ENCODE peak calls at places on chromosome 4, in four cellular contexts. F, L, M and G are unnamed samples.

GRCh38 chr4:11505225-11505971 is 76.7 kb upstream of the HS3ST1 start:
- DNase-seq in F (no peak), L (peak), M (no peak), G (no peak)

GRCh38 chr4:181854142-181854541 is 389.1 kb upstream of the TENM3 start:
- DNase-seq in F (no peak), L (no peak), M (no peak), G (no peak)

GRCh38 chr4:116925900-116926457 is 159.4 kb downstream of the TRAM1L1 start:
- DNase-seq in F (no peak), L (peak), M (no peak), G (no peak)

GRCh38 chr4:3343358-3343757 is 50.5 kb downstream of the RGS12 start:
- DNase-seq in F (no peak), L (no peak), M (no peak), G (no peak)

GRCh38 chr4:78207951-78208350 is 150.8 kb downstream of the FRAS1 start:
- DNase-seq in F (no peak), L (no peak), M (no peak), G (no peak)

GRCh38 chr4:77493120-77493767 is 112.4 kb upstream of the CXCL13 start:
- DNase-seq in F (no peak), L (no peak), M (no peak), G (no peak)

GRCh38 chr4:1299301-1299860 is 9.7 kb downstream of the MAEA start:
- DNase-seq in F (no peak), L (no peak), M (no peak), G (no peak)

GRCh38 chr4:27692098-27692679 is 831.5 kb downstream of the STIM2 start:
- DNase-seq in F (peak), L (peak), M (no peak), G (no peak)

GRCh38 chr4:21946858-21947257 is 1.7 kb downstream of the KCNIP4 start:
- DNase-seq in F (no peak), L (no peak), M (no peak), G (no peak)